ENCODE peak calls at places on chromosome 4, in ten cellular contexts. W is CD8-positive, alpha-beta memory T cell; A is NCI-H2081; I is HTR-8/SVneo; S is activated CD8-positive, alpha-beta T cell treated with anti-CD3 and anti-CD28 coated beads, Interleukin-2, amount 10 ng/mL, durations not matched to agents 7 days and 5 days; O is stimulated activated CD8-positive, alpha-beta memory T cell treated with anti-CD3 and anti-CD28 coated beads, Interleukin-7, amount 100 ng/mL, for 1 hour; K is CD4-positive, alpha-beta T cell; G is foreskin fibroblast; D is heart right ventricle; L is hepatocyte. V is an unnamed sample.
A peak's percentile ranks its signal among the peaks of the same experiment; 100 is the strongest.

GRCh38 chr4:100548209-100548579 is 30.4 kb upstream of the EMCN start:
- DNase-seq in W (no peak), A (no peak), I (no peak), S (no peak), O (no peak), K (no peak), G (no peak), D (no peak), L (no peak), V (no peak)

GRCh38 chr4:152166567-152166966 is 369.3 kb downstream of the FBXW7 start:
- DNase-seq in W (no peak), A (no peak), I (no peak), S (peak; percentile 27), O (no peak), K (no peak), G (peak; percentile 4), D (no peak), L (peak; percentile 40), V (peak; percentile 66)

GRCh38 chr4:105632599-105632998 is 75.9 kb downstream of the INTS12 start:
- DNase-seq in W (no peak), A (no peak), I (no peak), S (no peak), O (no peak), K (no peak), G (no peak), D (no peak), L (no peak), V (peak; percentile 10)

GRCh38 chr4:83850435-83850834 is 314.5 kb downstream of the GPAT3 start:
- DNase-seq in W (no peak), A (no peak), I (no peak), S (no peak), O (no peak), K (no peak), G (peak; percentile 47), D (no peak), L (no peak), V (no peak)

GRCh38 chr4:83605744-83606172 is 69.8 kb downstream of the GPAT3 start:
- DNase-seq in W (no peak), A (no peak), I (no peak), S (no peak), O (no peak), K (no peak), G (no peak), D (no peak), L (peak; percentile 20), V (no peak)

GRCh38 chr4:156193116-156193515 is 239.4 kb upstream of the CTSO start:
- DNase-seq in W (no peak), A (no peak), I (peak; percentile 9), S (no peak), O (no peak), K (no peak), G (peak; percentile 20), D (no peak), L (no peak), V (no peak)

GRCh38 chr4:88818650-88819470 is 121.2 kb upstream of the NAP1L5 start:
- DNase-seq in W (peak; percentile 3), A (peak; percentile 80), I (peak; percentile 8), S (peak; percentile 55), O (peak; percentile 8), K (peak; percentile 30), G (peak; percentile 75), D (no peak), L (peak; percentile 56), V (peak; percentile 57)

GRCh38 chr4:128600996-128601857 is 208.3 kb upstream of the JADE1 start:
- DNase-seq in W (no peak), A (peak; percentile 74), I (peak; percentile 82), S (no peak), O (no peak), K (no peak), G (peak; percentile 93), D (peak; percentile 41), L (peak; percentile 90), V (no peak)

GRCh38 chr4:104693601-104694201 is 199.0 kb upstream of the CXXC4 start:
- DNase-seq in W (no peak), A (no peak), I (no peak), S (no peak), O (no peak), K (no peak), G (peak; percentile 2), D (no peak), L (no peak), V (no peak)

GRCh38 chr4:122765702-122766352 is 33.3 kb downstream of the BBS12 start:
- DNase-seq in W (no peak), A (no peak), I (no peak), S (no peak), O (no peak), K (no peak), G (peak; percentile 92), D (no peak), L (peak; percentile 26), V (no peak)

GRCh38 chr4:48016141-48017107 is at the start of the genes CNGA1 and NIPAL1:
- DNase-seq in W (peak; percentile 49), A (peak; percentile 90), I (peak; percentile 81), S (peak; percentile 66), O (peak; percentile 32), K (peak; percentile 36), G (peak; percentile 87), D (peak; percentile 70), L (peak; percentile 97), V (peak; percentile 94)

GRCh38 chr4:1241936-1242505 is 6.9 kb downstream of the CTBP1 start:
- DNase-seq in W (no peak), A (no peak), I (no peak), S (no peak), O (no peak), K (no peak), G (no peak), D (peak; percentile 7), L (peak; percentile 4), V (no peak)

GRCh38 chr4:186770446-186771175 is 47.0 kb upstream of the FAT1 start:
- DNase-seq in W (no peak), A (no peak), I (peak; percentile 41), S (no peak), O (no peak), K (no peak), G (peak; percentile 64), D (no peak), L (no peak), V (no peak)

GRCh38 chr4:147019061-147019460 is 73.4 kb upstream of the TTC29 start:
- DNase-seq in W (peak; percentile 2), A (peak; percentile 49), I (peak; percentile 19), S (peak; percentile 56), O (peak; percentile 13), K (peak; percentile 25), G (peak; percentile 81), D (peak; percentile 49), L (peak; percentile 65), V (peak; percentile 65)

GRCh38 chr4:89616382-89616781 is 220.6 kb downstream of the SNCA start:
- DNase-seq in W (no peak), A (no peak), I (no peak), S (no peak), O (no peak), K (no peak), G (no peak), D (no peak), L (no peak), V (no peak)

GRCh38 chr4:97404876-97405523 is 738.3 kb downstream of the STPG2 start:
- DNase-seq in W (no peak), A (no peak), I (no peak), S (no peak), O (no peak), K (no peak), G (no peak), D (no peak), L (peak; percentile 21), V (no peak)

GRCh38 chr4:147958057-147958456 is 226.2 kb downstream of the ARHGAP10 start:
- DNase-seq in W (no peak), A (no peak), I (no peak), S (no peak), O (no peak), K (no peak), G (no peak), D (no peak), L (no peak), V (no peak)

GRCh38 chr4:109332926-109333464 is 30.5 kb upstream of the COL25A1 start:
- DNase-seq in W (no peak), A (no peak), I (no peak), S (no peak), O (no peak), K (no peak), G (peak; percentile 4), D (no peak), L (no peak), V (peak; percentile 56)

GRCh38 chr4:13888112-13888511 is 260.6 kb upstream of the BOD1L1 start:
- DNase-seq in W (no peak), A (no peak), I (peak; percentile 34), S (no peak), O (no peak), K (no peak), G (peak; percentile 86), D (no peak), L (no peak), V (no peak)

GRCh38 chr4:121698119-121698732 is 1.4 kb upstream of the ANXA5 start:
- DNase-seq in W (no peak), A (no peak), I (no peak), S (no peak), O (no peak), K (no peak), G (peak; percentile 42), D (peak; percentile 49), L (no peak), V (no peak)

GRCh38 chr4:74933562-74934015 is 673 bp downstream of the PARM1 start:
- DNase-seq in W (no peak), A (no peak), I (no peak), S (no peak), O (no peak), K (no peak), G (peak; percentile 21), D (peak; percentile 20), L (peak; percentile 48), V (peak; percentile 27)

GRCh38 chr4:165368567-165368966 is 10.2 kb upstream of the CPE start:
- DNase-seq in W (no peak), A (no peak), I (no peak), S (no peak), O (no peak), K (no peak), G (no peak), D (no peak), L (no peak), V (no peak)

GRCh38 chr4:26108024-26108423 is 194.0 kb downstream of the SMIM20 start:
- DNase-seq in W (no peak), A (no peak), I (no peak), S (no peak), O (no peak), K (no peak), G (no peak), D (no peak), L (no peak), V (no peak)

GRCh38 chr4:53786632-53787031 is 195.3 kb upstream of the LNX1 start:
- DNase-seq in W (no peak), A (no peak), I (no peak), S (no peak), O (no peak), K (no peak), G (peak; percentile 88), D (no peak), L (no peak), V (no peak)

GRCh38 chr4:186644737-186645261 is 78.9 kb downstream of the FAT1 start:
- DNase-seq in W (no peak), A (no peak), I (no peak), S (no peak), O (no peak), K (no peak), G (peak; percentile 13), D (peak; percentile 36), L (no peak), V (no peak)

GRCh38 chr4:88457307-88458090 is 580 bp downstream of the HERC5 start:
- DNase-seq in W (peak; percentile 35), A (peak; percentile 31), I (no peak), S (peak; percentile 54), O (no peak), K (peak; percentile 3), G (peak; percentile 51), D (peak; percentile 52), L (peak; percentile 67), V (peak; percentile 66)

GRCh38 chr4:147589586-147589985 is 27.6 kb upstream of the TMEM184C start:
- DNase-seq in W (no peak), A (no peak), I (no peak), S (no peak), O (no peak), K (no peak), G (peak; percentile 46), D (no peak), L (no peak), V (no peak)

GRCh38 chr4:143381171-143382118 is 44.8 kb downstream of the GAB1 start:
- DNase-seq in W (no peak), A (peak; percentile 83), I (peak; percentile 53), S (no peak), O (no peak), K (no peak), G (peak; percentile 89), D (peak; percentile 75), L (peak; percentile 58), V (no peak)